ENCODE peak calls at places on chromosomes 4 and X, in four cellular contexts. One of them, this sample, is unnamed.

GRCh38 chrX:134990475-134991473 is at the start of gene SMIM10:
- DNase-seq in SK-N-SH: peak
- DNase-seq in K562: peak
- DNase-seq in GM12878: no peak
- DNase-seq in this sample: peak

GRCh38 chr4:184812181-184812542 is 13.6 kb downstream of the ACSL1 start:
- DNase-seq in SK-N-SH: no peak
- DNase-seq in K562: no peak
- DNase-seq in GM12878: no peak
- DNase-seq in this sample: no peak

GRCh38 chrX:107683124-107683895 is 55.0 kb downstream of the PRPS1 start:
- DNase-seq in SK-N-SH: no peak
- DNase-seq in K562: no peak
- DNase-seq in GM12878: no peak
- DNase-seq in this sample: no peak

GRCh38 chr4:185504098-185505047 is 30.9 kb downstream of the PDLIM3 start:
- DNase-seq in SK-N-SH: no peak
- DNase-seq in K562: peak
- DNase-seq in GM12878: no peak
- DNase-seq in this sample: no peak

GRCh38 chr4:2721586-2721985 is 34.5 kb downstream of the TNIP2 start:
- DNase-seq in SK-N-SH: no peak
- DNase-seq in K562: no peak
- DNase-seq in GM12878: no peak
- DNase-seq in this sample: no peak

GRCh38 chr4:187118731-187119130 is 395.1 kb upstream of the FAT1 start:
- DNase-seq in SK-N-SH: no peak
- DNase-seq in K562: no peak
- DNase-seq in GM12878: no peak
- DNase-seq in this sample: no peak

GRCh38 chr4:68368566-68369473 is 18.9 kb upstream of the YTHDC1 start:
- DNase-seq in SK-N-SH: no peak
- DNase-seq in K562: no peak
- DNase-seq in GM12878: no peak
- DNase-seq in this sample: no peak

GRCh38 chr4:138981930-138982390 is 33.6 kb upstream of the NOCT start:
- DNase-seq in SK-N-SH: no peak
- DNase-seq in K562: no peak
- DNase-seq in GM12878: no peak
- DNase-seq in this sample: no peak

GRCh38 chr4:55378617-55379467 is 16.9 kb upstream of the TMEM165 start:
- DNase-seq in SK-N-SH: no peak
- DNase-seq in K562: no peak
- DNase-seq in GM12878: no peak
- DNase-seq in this sample: no peak

GRCh38 chrX:92232182-92232581 is 453.0 kb downstream of the PCDH11X start:
- DNase-seq in SK-N-SH: peak
- DNase-seq in K562: no peak
- DNase-seq in GM12878: no peak
- DNase-seq in this sample: no peak

GRCh38 chr4:173485164-173485563 is 44.9 kb downstream of the HAND2 start:
- DNase-seq in SK-N-SH: no peak
- DNase-seq in K562: no peak
- DNase-seq in GM12878: no peak
- DNase-seq in this sample: no peak

GRCh38 chrX:55196688-55197087 is 23.5 kb upstream of the PAGE5 start:
- DNase-seq in SK-N-SH: no peak
- DNase-seq in K562: no peak
- DNase-seq in GM12878: no peak
- DNase-seq in this sample: no peak

GRCh38 chr4:79429113-79430034 is 21.3 kb upstream of the GK2 start:
- DNase-seq in SK-N-SH: no peak
- DNase-seq in K562: no peak
- DNase-seq in GM12878: no peak
- DNase-seq in this sample: no peak

GRCh38 chr4:155047755-155048154 is 160.7 kb upstream of the NPY2R start:
- DNase-seq in SK-N-SH: no peak
- DNase-seq in K562: no peak
- DNase-seq in GM12878: no peak
- DNase-seq in this sample: no peak

GRCh38 chr4:83342476-83342875 is 7.8 kb upstream of the HPSE start:
- DNase-seq in SK-N-SH: no peak
- DNase-seq in K562: no peak
- DNase-seq in GM12878: no peak
- DNase-seq in this sample: no peak

GRCh38 chr4:1873291-1873690 is 2.1 kb downstream of the NSD2 start:
- DNase-seq in SK-N-SH: no peak
- DNase-seq in K562: peak
- DNase-seq in GM12878: no peak
- DNase-seq in this sample: no peak

GRCh38 chrX:150821971-150822370 is 76.5 kb downstream of the CD99L2 start:
- DNase-seq in SK-N-SH: no peak
- DNase-seq in K562: no peak
- DNase-seq in GM12878: no peak
- DNase-seq in this sample: no peak

GRCh38 chr4:77248805-77249204 is 91.8 kb downstream of the CCNG2 start:
- DNase-seq in SK-N-SH: no peak
- DNase-seq in K562: no peak
- DNase-seq in GM12878: no peak
- DNase-seq in this sample: no peak

GRCh38 chr4:142278171-142278570 is 567.9 kb downstream of the INPP4B start:
- DNase-seq in SK-N-SH: no peak
- DNase-seq in K562: no peak
- DNase-seq in GM12878: no peak
- DNase-seq in this sample: no peak

DNA sequence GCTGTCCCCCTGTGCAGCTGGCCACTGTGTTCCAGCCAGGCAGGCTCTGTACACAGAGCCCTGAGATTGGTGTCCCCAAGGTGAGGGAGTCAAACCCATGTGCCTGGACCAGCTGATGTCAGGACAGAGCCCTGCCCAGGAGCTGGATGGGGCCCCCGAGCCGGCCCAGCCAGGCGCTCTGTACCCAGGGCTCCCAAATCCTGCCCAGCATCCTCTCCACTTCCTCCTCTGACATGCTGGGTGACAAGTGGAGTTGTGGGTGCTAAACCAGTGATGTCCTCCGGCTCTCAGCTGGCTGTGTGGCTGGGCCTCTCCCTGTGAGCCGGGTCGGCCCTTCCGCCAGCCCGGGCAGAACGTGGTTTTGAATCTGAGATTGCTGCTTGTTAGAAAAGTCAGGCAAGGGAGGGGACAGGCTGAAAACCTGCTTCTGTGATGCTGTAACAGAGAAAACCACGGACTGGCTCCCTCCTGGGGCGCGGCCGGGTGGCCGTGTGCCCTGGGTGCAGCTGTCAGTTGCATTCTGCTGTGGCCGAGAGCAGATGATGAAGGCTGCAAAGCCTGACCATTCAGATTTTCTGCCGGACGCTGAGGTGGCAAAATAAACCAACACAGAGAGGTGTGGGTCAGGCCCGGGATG is 7.9 kb upstream of the CPLX1 start:
- DNase-seq in SK-N-SH: no peak
- DNase-seq in K562: no peak
- DNase-seq in GM12878: no peak
- DNase-seq in this sample: no peak
- TF ChIP-seq USF1 in SK-N-SH: no peak
- TF ChIP-seq USF1 in K562: no peak
- TF ChIP-seq USF1 in GM12878: no peak
- TF ChIP-seq USF1 in this sample: no peak

GRCh38 chr4:75547647-75548387 is 8.0 kb upstream of the ODAPH start:
- DNase-seq in SK-N-SH: peak
- DNase-seq in K562: peak
- DNase-seq in GM12878: no peak
- DNase-seq in this sample: no peak

GRCh38 chr4:75555294-75556164 is at the start of gene ODAPH:
- DNase-seq in SK-N-SH: no peak
- DNase-seq in K562: peak
- DNase-seq in GM12878: peak
- DNase-seq in this sample: no peak

GRCh38 chr4:75549019-75549418 is 6.8 kb upstream of the ODAPH start:
- DNase-seq in SK-N-SH: no peak
- DNase-seq in K562: no peak
- DNase-seq in GM12878: no peak
- DNase-seq in this sample: no peak

GRCh38 chr4:75557696-75558095 is 1.8 kb downstream of the ODAPH start:
- DNase-seq in SK-N-SH: no peak
- DNase-seq in K562: no peak
- DNase-seq in GM12878: no peak
- DNase-seq in this sample: no peak

GRCh38 chr4:75552452-75552851 is 3.4 kb upstream of the ODAPH start:
- DNase-seq in SK-N-SH: no peak
- DNase-seq in K562: no peak
- DNase-seq in GM12878: no peak
- DNase-seq in this sample: no peak
- TF ChIP-seq USF1 in SK-N-SH: no peak
- TF ChIP-seq USF1 in K562: no peak
- TF ChIP-seq USF1 in GM12878: no peak
- TF ChIP-seq USF1 in this sample: no peak

GRCh38 chrX:115939070-115939469 is 231.5 kb upstream of the AGTR2 start:
- DNase-seq in SK-N-SH: no peak
- DNase-seq in K562: no peak
- DNase-seq in GM12878: peak
- DNase-seq in this sample: no peak
- TF ChIP-seq USF1 in SK-N-SH: no peak
- TF ChIP-seq USF1 in K562: no peak
- TF ChIP-seq USF1 in GM12878: no peak
- TF ChIP-seq USF1 in this sample: no peak

DNA sequence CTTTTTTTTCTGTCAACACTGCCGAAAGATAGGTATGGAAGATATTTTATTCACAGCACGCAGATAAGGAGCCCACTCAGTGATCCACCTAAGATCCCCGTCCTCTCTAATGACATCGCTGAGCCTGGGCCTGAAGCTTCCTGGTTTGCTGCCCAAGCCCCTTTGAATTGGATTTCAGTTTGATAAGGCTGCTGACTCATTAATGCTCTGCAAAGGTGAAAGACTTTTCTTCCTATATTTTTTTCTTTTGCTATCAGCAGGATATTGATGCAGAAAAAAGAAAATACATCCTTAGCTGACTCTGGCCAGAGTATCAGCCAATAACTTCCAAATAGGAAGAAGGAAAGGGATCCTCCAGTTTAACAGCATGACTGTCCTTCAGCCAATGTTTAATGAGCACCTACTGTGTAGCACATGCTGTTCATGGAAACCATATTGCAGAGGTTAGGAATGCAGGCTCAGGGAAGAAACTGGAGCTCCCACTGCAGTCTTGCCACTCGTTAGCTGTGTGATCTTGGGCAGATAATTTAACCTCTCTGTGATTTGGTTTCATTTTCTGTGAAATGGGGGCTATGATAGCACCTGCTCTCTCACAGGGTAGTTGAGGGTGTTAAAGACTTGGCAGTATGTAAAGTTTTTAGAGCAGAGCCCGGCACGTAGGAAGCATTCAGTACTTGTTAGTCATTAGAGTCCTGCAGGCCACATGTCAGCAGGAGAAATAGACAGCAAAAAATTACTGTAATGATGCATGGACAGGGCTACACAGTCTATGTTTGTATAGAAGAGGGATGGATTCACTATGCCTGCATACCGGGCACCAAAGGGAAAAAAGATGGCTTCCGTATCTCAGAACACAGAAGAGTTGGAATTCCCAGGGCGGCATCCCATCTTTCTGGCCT is 39.3 kb downstream of the EVC start:
- DNase-seq in SK-N-SH: no peak
- DNase-seq in K562: peak
- DNase-seq in GM12878: no peak
- DNase-seq in this sample: no peak
- TF ChIP-seq USF1 in SK-N-SH: no peak
- TF ChIP-seq USF1 in K562: no peak
- TF ChIP-seq USF1 in GM12878: no peak
- TF ChIP-seq USF1 in this sample: no peak

DNA sequence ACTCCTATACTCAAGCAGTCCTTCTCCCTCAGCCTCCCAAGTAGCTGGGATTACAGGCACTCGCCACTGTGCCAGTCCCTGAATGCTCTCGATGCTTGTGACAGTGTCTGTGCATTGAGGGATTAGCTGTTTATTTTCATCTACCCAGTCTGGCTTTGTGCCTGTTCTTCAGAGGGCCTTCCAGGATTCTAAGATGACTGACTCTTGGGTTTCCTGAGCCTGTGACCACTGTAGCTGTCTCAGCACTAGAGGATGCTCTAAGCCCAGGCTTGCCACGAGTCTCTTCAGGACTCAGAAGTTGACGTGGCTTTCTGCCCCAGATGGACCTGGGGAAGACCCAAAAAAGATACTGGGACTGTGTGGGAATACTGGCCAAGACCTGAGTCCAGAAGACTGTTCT is 201.4 kb downstream of the ARHGAP10 start:
- DNase-seq in SK-N-SH: no peak
- DNase-seq in K562: no peak
- DNase-seq in GM12878: no peak
- DNase-seq in this sample: no peak
- TF ChIP-seq USF1 in SK-N-SH: no peak
- TF ChIP-seq USF1 in K562: no peak
- TF ChIP-seq USF1 in GM12878: no peak
- TF ChIP-seq USF1 in this sample: no peak